ENCODE peak calls at places on chromosomes 2 and 18, in five cellular contexts. F is fibroblast of lung; Y is aorta; R is thoracic aorta; Q is CD8-positive, alpha-beta T cell. W is an unnamed sample. For H3K27me3 and H3K4me1, the result is how much of the 10 kb centered on the place peaks cover.

GRCh38 chr2:100403722-100404121 is 13.7 kb downstream of the CHST10 start:
- DNase-seq in F (no peak), Y (no peak), R (no peak), Q (no peak), W (no peak)

GRCh38 chr2:36456227-36456788 is 100.7 kb downstream of the CRIM1 start:
- DNase-seq in R (peak), Q (no peak), Y (peak), F (peak), W (peak)

GRCh38 chr18:74499633-74500032 is 3.5 kb downstream of the CNDP2 start:
- DNase-seq in R (no peak), Y (no peak), F (peak), Q (no peak), W (peak)

GRCh38 chr2:8049111-8049720 is 632.6 kb upstream of the ID2 start:
- DNase-seq in Q (no peak), R (no peak), F (peak), Y (no peak), W (no peak)

GRCh38 chr2:127115471-127116199 is 8.7 kb upstream of the BIN1 start:
- DNase-seq in Y (no peak), F (no peak), R (no peak), Q (no peak), W (no peak)

GRCh38 chr18:77012120-77012519 is 120.5 kb downstream of the MBP start:
- DNase-seq in Y (no peak), Q (no peak), F (no peak), R (no peak), W (no peak)

GRCh38 chr2:219290381-219291171 is 11.4 kb downstream of the DNAJB2 start:
- DNase-seq in Q (no peak), F (no peak), R (no peak), Y (peak), W (no peak)

GRCh38 chr18:61579581-61579980 is 246.4 kb downstream of the CDH20 start:
- DNase-seq in Y (no peak), F (no peak), Q (no peak), R (no peak), W (no peak)

GRCh38 chr2:240757086-240757614 is 62.9 kb downstream of the KIF1A start:
- DNase-seq in Y (no peak), Q (no peak), R (no peak), F (no peak), W (no peak)

GRCh38 chr2:224847961-224848850 is 132.0 kb upstream of the CCDC195 start:
- DNase-seq in F (peak), Q (no peak), R (no peak), Y (peak), W (no peak)

DNA sequence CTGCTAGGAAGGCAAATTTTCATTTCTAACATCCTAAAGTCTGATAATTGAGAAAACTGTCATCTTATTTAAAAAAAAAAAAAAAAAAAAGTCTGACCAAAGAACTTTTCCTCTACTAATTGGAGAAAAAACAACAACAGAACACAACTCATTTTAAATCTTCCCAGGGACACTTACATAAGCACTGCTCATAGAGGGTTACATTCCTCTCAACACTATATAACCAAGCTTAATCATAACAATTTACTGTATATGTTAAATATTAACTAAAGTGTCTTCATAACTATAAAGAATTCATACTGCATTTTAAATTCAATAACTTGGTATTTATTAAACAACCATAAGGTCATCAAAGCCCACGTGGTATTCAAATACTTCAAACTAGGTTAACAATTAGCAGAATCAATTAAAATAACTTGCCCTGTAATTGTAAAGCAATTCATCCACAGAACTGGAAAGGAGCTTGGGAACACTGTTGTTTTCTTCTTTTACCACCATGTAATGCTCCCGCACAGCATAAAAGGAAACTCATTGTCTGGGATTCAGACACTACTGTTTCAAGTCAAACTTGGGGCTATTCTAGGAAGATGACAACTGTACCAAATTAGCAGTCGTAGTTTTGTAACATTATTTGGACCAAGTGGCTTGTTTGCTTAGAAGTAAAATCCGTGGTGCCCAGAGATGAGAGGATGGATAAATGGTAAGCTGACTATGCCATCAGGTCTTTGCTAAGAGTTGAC is 10.5 kb downstream of the GAREM1 start:
- DNase-seq in R (no peak), Q (no peak), F (no peak), Y (no peak), W (no peak)
- H3K27me3 ChIP-seq in R (under half), Q (under half), F (under half), Y (under half), W (under half)

GRCh38 chr2:45731146-45731545 is 79.7 kb downstream of the PRKCE start:
- DNase-seq in R (no peak), Q (no peak), F (peak), Y (no peak), W (no peak)
- H3K4me1 ChIP-seq in R (under half), Q (under half), F (under half), Y (under half), W (under half)

GRCh38 chr2:136112949-136113766 is 4.8 kb downstream of the CXCR4 start:
- DNase-seq in F (no peak), Q (no peak), R (no peak), Y (no peak), W (no peak)
- H3K27me3 ChIP-seq in F (under half), Q (under half), R (under half), Y (under half), W (under half)

GRCh38 chr18:23063502-23063901 is 71.8 kb upstream of the CABLES1 start:
- DNase-seq in Q (no peak), R (no peak), Y (no peak), F (no peak), W (no peak)
- H3K4me1 ChIP-seq in Q (under half), R (under half), Y (under half), F (under half), W (under half)

GRCh38 chr2:53848062-53848461 is 11.7 kb downstream of the GPR75 start:
- DNase-seq in Q (no peak), R (no peak), F (no peak), Y (no peak), W (no peak)

GRCh38 chr2:53843595-53843994 is 16.2 kb downstream of the GPR75 start:
- DNase-seq in F (no peak), Q (no peak), R (no peak), Y (no peak), W (no peak)

GRCh38 chr2:53840580-53840979 is 19.2 kb downstream of the GPR75 start:
- DNase-seq in Q (no peak), F (no peak), R (no peak), Y (no peak), W (no peak)

GRCh38 chr2:53842891-53843290 is 16.9 kb downstream of the GPR75 start:
- DNase-seq in Q (no peak), Y (no peak), R (no peak), F (peak), W (no peak)
- H3K27me3 ChIP-seq in Q (under half), Y (under half), R (under half), F (under half), W (under half)

DNA sequence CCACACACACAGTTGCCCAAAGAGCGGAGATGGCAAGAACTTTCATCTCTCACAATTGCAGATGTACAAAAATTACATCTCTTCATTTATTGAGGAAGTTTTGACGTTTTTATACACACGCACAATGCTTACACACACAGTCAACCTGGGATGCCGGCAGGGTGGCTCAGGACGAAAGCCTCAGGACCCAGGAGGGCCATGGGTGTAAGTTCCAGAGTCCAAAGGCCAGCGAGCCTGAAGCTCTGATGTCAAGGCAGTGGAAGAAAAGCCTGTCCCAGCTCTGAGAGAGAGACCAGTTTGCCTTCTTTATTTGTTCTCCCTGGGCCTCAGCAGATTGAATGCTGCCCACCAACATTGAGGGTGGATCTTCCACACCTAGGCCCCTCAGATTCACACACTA is 10.1 kb downstream of the AMER3 start:
- DNase-seq in F (no peak), Y (no peak), R (no peak), Q (no peak), W (no peak)
- H3K4me1 ChIP-seq in F (under half), Y (under half), R (under half), Q (under half), W (under half)